ENCODE peak calls at places on chromosome 1, in four cellular contexts. Q is midbrain, J is T-helper 1 cell, X is T-helper 2 cell. O is an unnamed sample.

GRCh38 chr1:245409341-245410195 is 254.8 kb downstream of the KIF26B start:
- DNase-seq in Q (no peak), J (no peak), X (no peak), O (no peak)

GRCh38 chr1:78054972-78055371 is 9.2 kb downstream of the GIPC2 start:
- DNase-seq in Q (no peak), J (no peak), X (no peak), O (no peak)

GRCh38 chr1:200973937-200974657 is 49.4 kb downstream of the KIF21B start:
- DNase-seq in Q (no peak), J (no peak), X (no peak), O (no peak)

GRCh38 chr1:35807614-35808375 is at the start of gene AGO4:
- DNase-seq in Q (peak), J (peak), X (peak), O (peak)

GRCh38 chr1:8797230-8797629 is 20.2 kb downstream of the RERE start:
- DNase-seq in Q (no peak), J (no peak), X (no peak), O (no peak)

GRCh38 chr1:215606564-215607168 is 39.6 kb downstream of the KCTD3 start:
- DNase-seq in Q (no peak), J (no peak), X (no peak), O (peak)

GRCh38 chr1:228646717-228647522 is 88.4 kb upstream of the RHOU start:
- DNase-seq in Q (no peak), J (peak), X (no peak), O (peak)

GRCh38 chr1:65330822-65331221 is 21.5 kb downstream of the DNAJC6 start:
- DNase-seq in Q (no peak), J (no peak), X (no peak), O (no peak)

GRCh38 chr1:48442864-48443619 is 29.0 kb downstream of the SPATA6 start:
- DNase-seq in Q (no peak), J (no peak), X (no peak), O (no peak)

GRCh38 chr1:113146242-113147072 is 73.5 kb downstream of the LRIG2 start:
- DNase-seq in Q (no peak), J (peak), X (no peak), O (peak)

O was measured in SJCRH30.